ENCODE peak calls at places on chromosomes 16 and 17, in ten cellular contexts. O, Q, F, H, P, M, W, C, U and K are unnamed samples.
A peak's percentile ranks its signal among the peaks of the same experiment; 100 is the strongest.

GRCh38 chr16:49763826-49764225 is 92.1 kb downstream of the ZNF423 start:
- DNase-seq in O (no peak), Q (no peak), F (no peak), H (no peak), P (no peak), M (no peak), W (peak; percentile 33), C (no peak), U (no peak), K (no peak)

GRCh38 chr17:82188001-82188961 is 24.4 kb downstream of the CCDC57 start:
- DNase-seq in O (no peak), Q (no peak), F (no peak), H (no peak), P (no peak), M (no peak), W (no peak), C (no peak), U (no peak), K (no peak)

GRCh38 chr17:760371-760770 is 8.3 kb upstream of the GEMIN4 start:
- DNase-seq in O (no peak), Q (no peak), F (no peak), H (no peak), P (no peak), M (no peak), W (no peak), C (no peak), U (no peak), K (no peak)

GRCh38 chr16:1112506-1113184 is 16.6 kb upstream of the C1QTNF8 start:
- DNase-seq in O (no peak), Q (no peak), F (no peak), H (no peak), P (no peak), M (no peak), W (no peak), C (no peak), U (no peak), K (no peak)

GRCh38 chr17:37447641-37448040 is 41.0 kb downstream of the TADA2A start:
- DNase-seq in O (no peak), Q (no peak), F (no peak), H (no peak), P (no peak), M (peak; percentile 56), W (peak; percentile 14), C (peak; percentile 31), U (no peak), K (no peak)

GRCh38 chr17:3867606-3868005 is 21.6 kb upstream of the NCBP3 start:
- DNase-seq in O (no peak), Q (no peak), F (no peak), H (no peak), P (no peak), M (no peak), W (no peak), C (no peak), U (no peak), K (no peak)

GRCh38 chr16:83338138-83338537 is 469.6 kb upstream of the HSBP1 start:
- DNase-seq in O (no peak), Q (no peak), F (no peak), H (no peak), P (no peak), M (no peak), W (no peak), C (no peak), U (no peak), K (no peak)

GRCh38 chr16:86995456-86995855 is 321.7 kb downstream of the C16orf95 start:
- DNase-seq in O (no peak), Q (no peak), F (no peak), H (no peak), P (no peak), M (no peak), W (no peak), C (no peak), U (no peak), K (no peak)

GRCh38 chr16:83458612-83459011 is 349.2 kb upstream of the HSBP1 start:
- DNase-seq in O (no peak), Q (no peak), F (no peak), H (no peak), P (no peak), M (peak; percentile 67), W (peak; percentile 96), C (peak; percentile 33), U (no peak), K (no peak)

GRCh38 chr16:30948956-30949654 is at the start of gene ORAI3:
- DNase-seq in O (no peak), Q (peak; percentile 77), F (peak; percentile 45), H (peak; percentile 76), P (peak; percentile 61), M (peak; percentile 73), W (peak; percentile 29), C (peak; percentile 77), U (no peak), K (no peak)

GRCh38 chr16:62516001-62516400 is 479.8 kb upstream of the CDH8 start:
- DNase-seq in O (no peak), Q (no peak), F (no peak), H (no peak), P (no peak), M (no peak), W (no peak), C (no peak), U (no peak), K (no peak)

GRCh38 chr17:76382803-76383644 is 1.4 kb upstream of the SPHK1 start:
- DNase-seq in O (no peak), Q (peak; percentile 50), F (peak; percentile 41), H (peak; percentile 33), P (peak; percentile 84), M (peak; percentile 85), W (peak; percentile 86), C (peak; percentile 84), U (peak; percentile 16), K (no peak)

GRCh38 chr16:2008009-2008526 is 1.6 kb downstream of the ZNF598 start:
- DNase-seq in O (no peak), Q (no peak), F (no peak), H (peak; percentile 66), P (peak; percentile 47), M (peak; percentile 60), W (no peak), C (no peak), U (no peak), K (no peak)

GRCh38 chr17:27529230-27529796 is 73.1 kb downstream of the KSR1 start:
- DNase-seq in O (no peak), Q (no peak), F (no peak), H (peak; percentile 39), P (peak; percentile 38), M (no peak), W (no peak), C (no peak), U (no peak), K (no peak)

GRCh38 chr17:72967963-72968585 is 124.4 kb downstream of the SLC39A11 start:
- DNase-seq in O (no peak), Q (no peak), F (no peak), H (no peak), P (no peak), M (peak; percentile 50), W (no peak), C (no peak), U (no peak), K (no peak)

GRCh38 chr16:87581867-87582220 is 20.5 kb upstream of the JPH3 start:
- DNase-seq in O (no peak), Q (peak; percentile 56), F (no peak), H (peak; percentile 81), P (no peak), M (peak; percentile 97), W (peak; percentile 98), C (peak; percentile 97), U (no peak), K (no peak)

GRCh38 chr16:47129755-47130435 is 13.8 kb downstream of the NETO2 start:
- DNase-seq in O (no peak), Q (no peak), F (no peak), H (no peak), P (no peak), M (no peak), W (no peak), C (no peak), U (no peak), K (no peak)

GRCh38 chr17:56739376-56739775 is 94.3 kb downstream of the C17orf67 start:
- DNase-seq in O (no peak), Q (no peak), F (no peak), H (no peak), P (no peak), M (peak; percentile 40), W (peak; percentile 25), C (no peak), U (no peak), K (no peak)

GRCh38 chr16:84673561-84673960 is 25.2 kb downstream of the KLHL36 start:
- DNase-seq in O (no peak), Q (no peak), F (no peak), H (no peak), P (no peak), M (no peak), W (no peak), C (no peak), U (no peak), K (no peak)

GRCh38 chr17:38727661-38728220 is 2.4 kb upstream of the CISD3 start:
- DNase-seq in O (no peak), Q (no peak), F (no peak), H (no peak), P (peak; percentile 68), M (no peak), W (no peak), C (no peak), U (peak; percentile 43), K (peak; percentile 56)

GRCh38 chr16:89388536-89388935 is 101.8 kb downstream of the ANKRD11 start:
- DNase-seq in O (no peak), Q (no peak), F (no peak), H (no peak), P (no peak), M (no peak), W (no peak), C (no peak), U (no peak), K (no peak)

GRCh38 chr16:89720859-89721643 is at the start of the genes VPS9D1 and ZNF276:
- DNase-seq in O (peak; percentile 81), Q (peak; percentile 86), F (peak; percentile 64), H (peak; percentile 92), P (peak; percentile 88), M (peak; percentile 83), W (peak; percentile 61), C (peak; percentile 90), U (peak; percentile 65), K (peak; percentile 76)

GRCh38 chr17:34099859-34100258 is 155.2 kb upstream of the CCL2 start:
- DNase-seq in O (no peak), Q (no peak), F (no peak), H (no peak), P (no peak), M (no peak), W (no peak), C (no peak), U (no peak), K (no peak)

GRCh38 chr16:21194771-21195301 is 16.5 kb downstream of the ZP2 start:
- DNase-seq in O (no peak), Q (no peak), F (no peak), H (no peak), P (no peak), M (no peak), W (peak; percentile 24), C (peak; percentile 10), U (no peak), K (no peak)

GRCh38 chr17:7548585-7549400 is at the start of gene TNFSF12:
- DNase-seq in O (no peak), Q (peak; percentile 55), F (no peak), H (peak; percentile 16), P (peak; percentile 80), M (peak; percentile 50), W (no peak), C (peak; percentile 78), U (no peak), K (no peak)

GRCh38 chr17:38436386-38436785 is 8.1 kb downstream of the ARHGAP23 start:
- DNase-seq in O (no peak), Q (no peak), F (no peak), H (no peak), P (no peak), M (no peak), W (no peak), C (no peak), U (no peak), K (no peak)

GRCh38 chr17:42118545-42118944 is 2.6 kb downstream of the KAT2A start:
- DNase-seq in O (peak; percentile 25), Q (peak; percentile 50), F (no peak), H (peak; percentile 75), P (peak; percentile 73), M (peak; percentile 36), W (no peak), C (no peak), U (peak; percentile 17), K (no peak)

GRCh38 chr17:17700251-17700969 is 19.2 kb downstream of the RAI1 start:
- DNase-seq in O (peak; percentile 87), Q (peak; percentile 47), F (no peak), H (no peak), P (no peak), M (no peak), W (no peak), C (no peak), U (no peak), K (no peak)